ENCODE peak calls at places on chromosome 7, in seven cellular contexts. One of them, this sample, is unnamed.

GRCh38 chr7:75966209-75966961 is 28.0 kb downstream of the TMEM120A start:
- DNase-seq in spleen: peak
- DNase-seq in posterior vena cava: peak
- DNase-seq in GM03348: peak
- DNase-seq in C1 segment of cervical spinal cord: peak
- DNase-seq in stimulated activated CD8-positive, alpha-beta memory T cell treated with anti-CD3 and anti-CD28 coated beads, Interleukin-12 subunit alpha, Interleukin-12 subunit beta, amount 100 ng/mL, for 4 hours: no peak
- DNase-seq in stimulated activated CD4-positive, alpha-beta T cell treated with anti-CD3 and anti-CD28 coated beads, Interleukin-4, amount 100 ng/mL, for 1 hour: no peak
- DNase-seq in this sample: peak

GRCh38 chr7:91436655-91437054 is 172.4 kb downstream of the FZD1 start:
- DNase-seq in spleen: no peak
- DNase-seq in posterior vena cava: no peak
- DNase-seq in GM03348: no peak
- DNase-seq in C1 segment of cervical spinal cord: no peak
- DNase-seq in stimulated activated CD8-positive, alpha-beta memory T cell treated with anti-CD3 and anti-CD28 coated beads, Interleukin-12 subunit alpha, Interleukin-12 subunit beta, amount 100 ng/mL, for 4 hours: no peak
- DNase-seq in stimulated activated CD4-positive, alpha-beta T cell treated with anti-CD3 and anti-CD28 coated beads, Interleukin-4, amount 100 ng/mL, for 1 hour: no peak
- DNase-seq in this sample: no peak

GRCh38 chr7:137992738-137993394 is 9.0 kb downstream of the CREB3L2 start:
- DNase-seq in spleen: no peak
- DNase-seq in posterior vena cava: peak
- DNase-seq in GM03348: peak
- DNase-seq in C1 segment of cervical spinal cord: no peak
- DNase-seq in stimulated activated CD8-positive, alpha-beta memory T cell treated with anti-CD3 and anti-CD28 coated beads, Interleukin-12 subunit alpha, Interleukin-12 subunit beta, amount 100 ng/mL, for 4 hours: no peak
- DNase-seq in stimulated activated CD4-positive, alpha-beta T cell treated with anti-CD3 and anti-CD28 coated beads, Interleukin-4, amount 100 ng/mL, for 1 hour: no peak
- DNase-seq in this sample: peak

GRCh38 chr7:816751-817671 is 15.3 kb upstream of the SUN1 start:
- DNase-seq in spleen: peak
- DNase-seq in posterior vena cava: peak
- DNase-seq in GM03348: peak
- DNase-seq in C1 segment of cervical spinal cord: no peak
- DNase-seq in stimulated activated CD8-positive, alpha-beta memory T cell treated with anti-CD3 and anti-CD28 coated beads, Interleukin-12 subunit alpha, Interleukin-12 subunit beta, amount 100 ng/mL, for 4 hours: peak
- DNase-seq in stimulated activated CD4-positive, alpha-beta T cell treated with anti-CD3 and anti-CD28 coated beads, Interleukin-4, amount 100 ng/mL, for 1 hour: peak
- DNase-seq in this sample: no peak

GRCh38 chr7:44430054-44430453 is 60.4 kb downstream of the NUDCD3 start:
- DNase-seq in spleen: no peak
- DNase-seq in posterior vena cava: no peak
- DNase-seq in GM03348: no peak
- DNase-seq in C1 segment of cervical spinal cord: no peak
- DNase-seq in stimulated activated CD8-positive, alpha-beta memory T cell treated with anti-CD3 and anti-CD28 coated beads, Interleukin-12 subunit alpha, Interleukin-12 subunit beta, amount 100 ng/mL, for 4 hours: no peak
- DNase-seq in stimulated activated CD4-positive, alpha-beta T cell treated with anti-CD3 and anti-CD28 coated beads, Interleukin-4, amount 100 ng/mL, for 1 hour: no peak
- DNase-seq in this sample: no peak

GRCh38 chr7:117780832-117781231 is 92.4 kb downstream of the CTTNBP2 start:
- DNase-seq in spleen: no peak
- DNase-seq in posterior vena cava: no peak
- DNase-seq in GM03348: no peak
- DNase-seq in C1 segment of cervical spinal cord: no peak
- DNase-seq in stimulated activated CD8-positive, alpha-beta memory T cell treated with anti-CD3 and anti-CD28 coated beads, Interleukin-12 subunit alpha, Interleukin-12 subunit beta, amount 100 ng/mL, for 4 hours: no peak
- DNase-seq in stimulated activated CD4-positive, alpha-beta T cell treated with anti-CD3 and anti-CD28 coated beads, Interleukin-4, amount 100 ng/mL, for 1 hour: no peak
- DNase-seq in this sample: no peak

GRCh38 chr7:157495177-157495553 is 158.4 kb downstream of the DNAJB6 start:
- DNase-seq in spleen: no peak
- DNase-seq in posterior vena cava: no peak
- DNase-seq in GM03348: no peak
- DNase-seq in C1 segment of cervical spinal cord: no peak
- DNase-seq in stimulated activated CD8-positive, alpha-beta memory T cell treated with anti-CD3 and anti-CD28 coated beads, Interleukin-12 subunit alpha, Interleukin-12 subunit beta, amount 100 ng/mL, for 4 hours: no peak
- DNase-seq in stimulated activated CD4-positive, alpha-beta T cell treated with anti-CD3 and anti-CD28 coated beads, Interleukin-4, amount 100 ng/mL, for 1 hour: no peak
- DNase-seq in this sample: no peak

GRCh38 chr7:138872576-138872975 is 74.6 kb upstream of the ATP6V0A4 start:
- DNase-seq in spleen: no peak
- DNase-seq in posterior vena cava: no peak
- DNase-seq in GM03348: no peak
- DNase-seq in C1 segment of cervical spinal cord: no peak
- DNase-seq in stimulated activated CD8-positive, alpha-beta memory T cell treated with anti-CD3 and anti-CD28 coated beads, Interleukin-12 subunit alpha, Interleukin-12 subunit beta, amount 100 ng/mL, for 4 hours: no peak
- DNase-seq in stimulated activated CD4-positive, alpha-beta T cell treated with anti-CD3 and anti-CD28 coated beads, Interleukin-4, amount 100 ng/mL, for 1 hour: no peak
- DNase-seq in this sample: no peak

GRCh38 chr7:65221683-65222082 is 152.0 kb upstream of the ZNF92 start:
- DNase-seq in spleen: no peak
- DNase-seq in posterior vena cava: no peak
- DNase-seq in GM03348: no peak
- DNase-seq in C1 segment of cervical spinal cord: no peak
- DNase-seq in stimulated activated CD8-positive, alpha-beta memory T cell treated with anti-CD3 and anti-CD28 coated beads, Interleukin-12 subunit alpha, Interleukin-12 subunit beta, amount 100 ng/mL, for 4 hours: no peak
- DNase-seq in stimulated activated CD4-positive, alpha-beta T cell treated with anti-CD3 and anti-CD28 coated beads, Interleukin-4, amount 100 ng/mL, for 1 hour: no peak
- DNase-seq in this sample: no peak

GRCh38 chr7:45921381-45921698 is 268 bp upstream of the IGFBP3 start:
- DNase-seq in spleen: no peak
- DNase-seq in posterior vena cava: no peak
- DNase-seq in GM03348: no peak
- DNase-seq in C1 segment of cervical spinal cord: no peak
- DNase-seq in stimulated activated CD8-positive, alpha-beta memory T cell treated with anti-CD3 and anti-CD28 coated beads, Interleukin-12 subunit alpha, Interleukin-12 subunit beta, amount 100 ng/mL, for 4 hours: no peak
- DNase-seq in stimulated activated CD4-positive, alpha-beta T cell treated with anti-CD3 and anti-CD28 coated beads, Interleukin-4, amount 100 ng/mL, for 1 hour: no peak
- DNase-seq in this sample: no peak

GRCh38 chr7:7176421-7177043 is 5.8 kb upstream of the C1GALT1 start:
- DNase-seq in spleen: no peak
- DNase-seq in posterior vena cava: no peak
- DNase-seq in GM03348: peak
- DNase-seq in C1 segment of cervical spinal cord: no peak
- DNase-seq in stimulated activated CD8-positive, alpha-beta memory T cell treated with anti-CD3 and anti-CD28 coated beads, Interleukin-12 subunit alpha, Interleukin-12 subunit beta, amount 100 ng/mL, for 4 hours: no peak
- DNase-seq in stimulated activated CD4-positive, alpha-beta T cell treated with anti-CD3 and anti-CD28 coated beads, Interleukin-4, amount 100 ng/mL, for 1 hour: no peak
- DNase-seq in this sample: no peak

GRCh38 chr7:105841866-105842265 is 34.5 kb downstream of the ATXN7L1 start:
- DNase-seq in spleen: no peak
- DNase-seq in posterior vena cava: no peak
- DNase-seq in GM03348: no peak
- DNase-seq in C1 segment of cervical spinal cord: no peak
- DNase-seq in stimulated activated CD8-positive, alpha-beta memory T cell treated with anti-CD3 and anti-CD28 coated beads, Interleukin-12 subunit alpha, Interleukin-12 subunit beta, amount 100 ng/mL, for 4 hours: no peak
- DNase-seq in stimulated activated CD4-positive, alpha-beta T cell treated with anti-CD3 and anti-CD28 coated beads, Interleukin-4, amount 100 ng/mL, for 1 hour: no peak
- DNase-seq in this sample: no peak

GRCh38 chr7:16648551-16648950 is 2.6 kb downstream of the BZW2 start:
- DNase-seq in spleen: no peak
- DNase-seq in posterior vena cava: no peak
- DNase-seq in GM03348: no peak
- DNase-seq in C1 segment of cervical spinal cord: no peak
- DNase-seq in stimulated activated CD8-positive, alpha-beta memory T cell treated with anti-CD3 and anti-CD28 coated beads, Interleukin-12 subunit alpha, Interleukin-12 subunit beta, amount 100 ng/mL, for 4 hours: no peak
- DNase-seq in stimulated activated CD4-positive, alpha-beta T cell treated with anti-CD3 and anti-CD28 coated beads, Interleukin-4, amount 100 ng/mL, for 1 hour: no peak
- DNase-seq in this sample: peak

GRCh38 chr7:29289156-29290021 is 94.8 kb downstream of the CHN2 start:
- DNase-seq in spleen: peak
- DNase-seq in posterior vena cava: no peak
- DNase-seq in GM03348: no peak
- DNase-seq in C1 segment of cervical spinal cord: peak
- DNase-seq in stimulated activated CD8-positive, alpha-beta memory T cell treated with anti-CD3 and anti-CD28 coated beads, Interleukin-12 subunit alpha, Interleukin-12 subunit beta, amount 100 ng/mL, for 4 hours: no peak
- DNase-seq in stimulated activated CD4-positive, alpha-beta T cell treated with anti-CD3 and anti-CD28 coated beads, Interleukin-4, amount 100 ng/mL, for 1 hour: no peak
- DNase-seq in this sample: no peak

GRCh38 chr7:4856336-4857056 is 5.3 kb downstream of the PAPOLB start:
- DNase-seq in spleen: no peak
- DNase-seq in posterior vena cava: no peak
- DNase-seq in GM03348: no peak
- DNase-seq in C1 segment of cervical spinal cord: no peak
- DNase-seq in stimulated activated CD8-positive, alpha-beta memory T cell treated with anti-CD3 and anti-CD28 coated beads, Interleukin-12 subunit alpha, Interleukin-12 subunit beta, amount 100 ng/mL, for 4 hours: no peak
- DNase-seq in stimulated activated CD4-positive, alpha-beta T cell treated with anti-CD3 and anti-CD28 coated beads, Interleukin-4, amount 100 ng/mL, for 1 hour: no peak
- DNase-seq in this sample: no peak

GRCh38 chr7:151762501-151763245 is 114.2 kb downstream of the PRKAG2 start:
- DNase-seq in spleen: no peak
- DNase-seq in posterior vena cava: no peak
- DNase-seq in GM03348: no peak
- DNase-seq in C1 segment of cervical spinal cord: no peak
- DNase-seq in stimulated activated CD8-positive, alpha-beta memory T cell treated with anti-CD3 and anti-CD28 coated beads, Interleukin-12 subunit alpha, Interleukin-12 subunit beta, amount 100 ng/mL, for 4 hours: no peak
- DNase-seq in stimulated activated CD4-positive, alpha-beta T cell treated with anti-CD3 and anti-CD28 coated beads, Interleukin-4, amount 100 ng/mL, for 1 hour: no peak
- DNase-seq in this sample: no peak

GRCh38 chr7:150787321-150788281 is 12.6 kb downstream of the TMEM176B start:
- DNase-seq in spleen: no peak
- DNase-seq in posterior vena cava: no peak
- DNase-seq in GM03348: no peak
- DNase-seq in C1 segment of cervical spinal cord: no peak
- DNase-seq in stimulated activated CD8-positive, alpha-beta memory T cell treated with anti-CD3 and anti-CD28 coated beads, Interleukin-12 subunit alpha, Interleukin-12 subunit beta, amount 100 ng/mL, for 4 hours: no peak
- DNase-seq in stimulated activated CD4-positive, alpha-beta T cell treated with anti-CD3 and anti-CD28 coated beads, Interleukin-4, amount 100 ng/mL, for 1 hour: no peak
- DNase-seq in this sample: peak

GRCh38 chr7:94050046-94050445 is 45.9 kb upstream of the BET1 start:
- DNase-seq in spleen: peak
- DNase-seq in posterior vena cava: no peak
- DNase-seq in GM03348: no peak
- DNase-seq in C1 segment of cervical spinal cord: no peak
- DNase-seq in stimulated activated CD8-positive, alpha-beta memory T cell treated with anti-CD3 and anti-CD28 coated beads, Interleukin-12 subunit alpha, Interleukin-12 subunit beta, amount 100 ng/mL, for 4 hours: no peak
- DNase-seq in stimulated activated CD4-positive, alpha-beta T cell treated with anti-CD3 and anti-CD28 coated beads, Interleukin-4, amount 100 ng/mL, for 1 hour: no peak
- DNase-seq in this sample: no peak

GRCh38 chr7:19851504-19851903 is 78.1 kb upstream of the TMEM196 start:
- DNase-seq in spleen: no peak
- DNase-seq in posterior vena cava: no peak
- DNase-seq in GM03348: no peak
- DNase-seq in C1 segment of cervical spinal cord: no peak
- DNase-seq in stimulated activated CD8-positive, alpha-beta memory T cell treated with anti-CD3 and anti-CD28 coated beads, Interleukin-12 subunit alpha, Interleukin-12 subunit beta, amount 100 ng/mL, for 4 hours: no peak
- DNase-seq in stimulated activated CD4-positive, alpha-beta T cell treated with anti-CD3 and anti-CD28 coated beads, Interleukin-4, amount 100 ng/mL, for 1 hour: no peak
- DNase-seq in this sample: no peak

GRCh38 chr7:14303536-14303935 is 314.1 kb upstream of the ETV1 start:
- DNase-seq in spleen: no peak
- DNase-seq in posterior vena cava: no peak
- DNase-seq in GM03348: no peak
- DNase-seq in C1 segment of cervical spinal cord: no peak
- DNase-seq in stimulated activated CD8-positive, alpha-beta memory T cell treated with anti-CD3 and anti-CD28 coated beads, Interleukin-12 subunit alpha, Interleukin-12 subunit beta, amount 100 ng/mL, for 4 hours: no peak
- DNase-seq in stimulated activated CD4-positive, alpha-beta T cell treated with anti-CD3 and anti-CD28 coated beads, Interleukin-4, amount 100 ng/mL, for 1 hour: no peak
- DNase-seq in this sample: no peak

GRCh38 chr7:50502001-50502684 is 52.0 kb upstream of the FIGNL1 start:
- DNase-seq in spleen: peak
- DNase-seq in posterior vena cava: peak
- DNase-seq in GM03348: peak
- DNase-seq in C1 segment of cervical spinal cord: no peak
- DNase-seq in stimulated activated CD8-positive, alpha-beta memory T cell treated with anti-CD3 and anti-CD28 coated beads, Interleukin-12 subunit alpha, Interleukin-12 subunit beta, amount 100 ng/mL, for 4 hours: no peak
- DNase-seq in stimulated activated CD4-positive, alpha-beta T cell treated with anti-CD3 and anti-CD28 coated beads, Interleukin-4, amount 100 ng/mL, for 1 hour: no peak
- DNase-seq in this sample: peak

GRCh38 chr7:77238703-77239136 is 39.1 kb upstream of the FGL2 start:
- DNase-seq in spleen: peak
- DNase-seq in posterior vena cava: no peak
- DNase-seq in GM03348: no peak
- DNase-seq in C1 segment of cervical spinal cord: no peak
- DNase-seq in stimulated activated CD8-positive, alpha-beta memory T cell treated with anti-CD3 and anti-CD28 coated beads, Interleukin-12 subunit alpha, Interleukin-12 subunit beta, amount 100 ng/mL, for 4 hours: no peak
- DNase-seq in stimulated activated CD4-positive, alpha-beta T cell treated with anti-CD3 and anti-CD28 coated beads, Interleukin-4, amount 100 ng/mL, for 1 hour: no peak
- DNase-seq in this sample: peak

GRCh38 chr7:141074162-141074989 is 512 bp downstream of the TMEM178B start:
- DNase-seq in spleen: no peak
- DNase-seq in posterior vena cava: peak
- DNase-seq in GM03348: peak
- DNase-seq in C1 segment of cervical spinal cord: peak
- DNase-seq in stimulated activated CD8-positive, alpha-beta memory T cell treated with anti-CD3 and anti-CD28 coated beads, Interleukin-12 subunit alpha, Interleukin-12 subunit beta, amount 100 ng/mL, for 4 hours: no peak
- DNase-seq in stimulated activated CD4-positive, alpha-beta T cell treated with anti-CD3 and anti-CD28 coated beads, Interleukin-4, amount 100 ng/mL, for 1 hour: peak
- DNase-seq in this sample: no peak

GRCh38 chr7:66142996-66143395 is 28.3 kb downstream of the CRCP start:
- DNase-seq in spleen: no peak
- DNase-seq in posterior vena cava: no peak
- DNase-seq in GM03348: no peak
- DNase-seq in C1 segment of cervical spinal cord: no peak
- DNase-seq in stimulated activated CD8-positive, alpha-beta memory T cell treated with anti-CD3 and anti-CD28 coated beads, Interleukin-12 subunit alpha, Interleukin-12 subunit beta, amount 100 ng/mL, for 4 hours: no peak
- DNase-seq in stimulated activated CD4-positive, alpha-beta T cell treated with anti-CD3 and anti-CD28 coated beads, Interleukin-4, amount 100 ng/mL, for 1 hour: no peak
- DNase-seq in this sample: no peak

GRCh38 chr7:129412501-129412900 is 21.7 kb upstream of the STRIP2 start:
- DNase-seq in spleen: no peak
- DNase-seq in posterior vena cava: no peak
- DNase-seq in GM03348: no peak
- DNase-seq in C1 segment of cervical spinal cord: no peak
- DNase-seq in stimulated activated CD8-positive, alpha-beta memory T cell treated with anti-CD3 and anti-CD28 coated beads, Interleukin-12 subunit alpha, Interleukin-12 subunit beta, amount 100 ng/mL, for 4 hours: no peak
- DNase-seq in stimulated activated CD4-positive, alpha-beta T cell treated with anti-CD3 and anti-CD28 coated beads, Interleukin-4, amount 100 ng/mL, for 1 hour: no peak
- DNase-seq in this sample: no peak

GRCh38 chr7:81492240-81492639 is 277.6 kb downstream of the HGF start:
- DNase-seq in spleen: no peak
- DNase-seq in posterior vena cava: no peak
- DNase-seq in GM03348: no peak
- DNase-seq in C1 segment of cervical spinal cord: no peak
- DNase-seq in stimulated activated CD8-positive, alpha-beta memory T cell treated with anti-CD3 and anti-CD28 coated beads, Interleukin-12 subunit alpha, Interleukin-12 subunit beta, amount 100 ng/mL, for 4 hours: no peak
- DNase-seq in stimulated activated CD4-positive, alpha-beta T cell treated with anti-CD3 and anti-CD28 coated beads, Interleukin-4, amount 100 ng/mL, for 1 hour: no peak
- DNase-seq in this sample: no peak

GRCh38 chr7:115124409-115124939 is 202.6 kb downstream of the MDFIC start:
- DNase-seq in spleen: no peak
- DNase-seq in posterior vena cava: no peak
- DNase-seq in GM03348: no peak
- DNase-seq in C1 segment of cervical spinal cord: no peak
- DNase-seq in stimulated activated CD8-positive, alpha-beta memory T cell treated with anti-CD3 and anti-CD28 coated beads, Interleukin-12 subunit alpha, Interleukin-12 subunit beta, amount 100 ng/mL, for 4 hours: no peak
- DNase-seq in stimulated activated CD4-positive, alpha-beta T cell treated with anti-CD3 and anti-CD28 coated beads, Interleukin-4, amount 100 ng/mL, for 1 hour: no peak
- DNase-seq in this sample: no peak

GRCh38 chr7:108171164-108171563 is 41.0 kb upstream of the LAMB4 start:
- DNase-seq in spleen: no peak
- DNase-seq in posterior vena cava: no peak
- DNase-seq in GM03348: no peak
- DNase-seq in C1 segment of cervical spinal cord: no peak
- DNase-seq in stimulated activated CD8-positive, alpha-beta memory T cell treated with anti-CD3 and anti-CD28 coated beads, Interleukin-12 subunit alpha, Interleukin-12 subunit beta, amount 100 ng/mL, for 4 hours: no peak
- DNase-seq in stimulated activated CD4-positive, alpha-beta T cell treated with anti-CD3 and anti-CD28 coated beads, Interleukin-4, amount 100 ng/mL, for 1 hour: no peak
- DNase-seq in this sample: no peak

GRCh38 chr7:150860291-150860977 is 8.1 kb downstream of the AOC1 start:
- DNase-seq in spleen: no peak
- DNase-seq in posterior vena cava: no peak
- DNase-seq in GM03348: no peak
- DNase-seq in C1 segment of cervical spinal cord: no peak
- DNase-seq in stimulated activated CD8-positive, alpha-beta memory T cell treated with anti-CD3 and anti-CD28 coated beads, Interleukin-12 subunit alpha, Interleukin-12 subunit beta, amount 100 ng/mL, for 4 hours: no peak
- DNase-seq in stimulated activated CD4-positive, alpha-beta T cell treated with anti-CD3 and anti-CD28 coated beads, Interleukin-4, amount 100 ng/mL, for 1 hour: no peak
- DNase-seq in this sample: no peak

GRCh38 chr7:106521115-106521514 is 139.8 kb downstream of the CCDC71L start:
- DNase-seq in spleen: no peak
- DNase-seq in posterior vena cava: no peak
- DNase-seq in GM03348: no peak
- DNase-seq in C1 segment of cervical spinal cord: no peak
- DNase-seq in stimulated activated CD8-positive, alpha-beta memory T cell treated with anti-CD3 and anti-CD28 coated beads, Interleukin-12 subunit alpha, Interleukin-12 subunit beta, amount 100 ng/mL, for 4 hours: no peak
- DNase-seq in stimulated activated CD4-positive, alpha-beta T cell treated with anti-CD3 and anti-CD28 coated beads, Interleukin-4, amount 100 ng/mL, for 1 hour: no peak
- DNase-seq in this sample: no peak

GRCh38 chr7:1564603-1565022 is 5.2 kb downstream of the PSMG3 start:
- DNase-seq in spleen: no peak
- DNase-seq in posterior vena cava: no peak
- DNase-seq in GM03348: peak
- DNase-seq in C1 segment of cervical spinal cord: no peak
- DNase-seq in stimulated activated CD8-positive, alpha-beta memory T cell treated with anti-CD3 and anti-CD28 coated beads, Interleukin-12 subunit alpha, Interleukin-12 subunit beta, amount 100 ng/mL, for 4 hours: no peak
- DNase-seq in stimulated activated CD4-positive, alpha-beta T cell treated with anti-CD3 and anti-CD28 coated beads, Interleukin-4, amount 100 ng/mL, for 1 hour: no peak
- DNase-seq in this sample: peak

GRCh38 chr7:18693826-18694225 is 198.3 kb downstream of the HDAC9 start:
- DNase-seq in spleen: no peak
- DNase-seq in posterior vena cava: no peak
- DNase-seq in GM03348: peak
- DNase-seq in C1 segment of cervical spinal cord: no peak
- DNase-seq in stimulated activated CD8-positive, alpha-beta memory T cell treated with anti-CD3 and anti-CD28 coated beads, Interleukin-12 subunit alpha, Interleukin-12 subunit beta, amount 100 ng/mL, for 4 hours: no peak
- DNase-seq in stimulated activated CD4-positive, alpha-beta T cell treated with anti-CD3 and anti-CD28 coated beads, Interleukin-4, amount 100 ng/mL, for 1 hour: no peak
- DNase-seq in this sample: no peak

GRCh38 chr7:585873-586272 is 66.2 kb upstream of the PDGFA start:
- DNase-seq in spleen: no peak
- DNase-seq in posterior vena cava: no peak
- DNase-seq in GM03348: no peak
- DNase-seq in C1 segment of cervical spinal cord: no peak
- DNase-seq in stimulated activated CD8-positive, alpha-beta memory T cell treated with anti-CD3 and anti-CD28 coated beads, Interleukin-12 subunit alpha, Interleukin-12 subunit beta, amount 100 ng/mL, for 4 hours: no peak
- DNase-seq in stimulated activated CD4-positive, alpha-beta T cell treated with anti-CD3 and anti-CD28 coated beads, Interleukin-4, amount 100 ng/mL, for 1 hour: no peak
- DNase-seq in this sample: peak